ENCODE peak calls at places on chromosomes 13 and 19, in ten cellular contexts. L is CD8-positive, alpha-beta T cell; Q is ovary; H is right atrium auricular region; G is neural progenitor cell; K is cardiac muscle cell; N is CD8-positive, alpha-beta memory T cell; Z is osteoblast; R is psoas muscle; P is naive thymus-derived CD4-positive, alpha-beta T cell. V is an unnamed sample. For H3K9me3, the result is how much of the 10 kb centered on the place peaks cover.

GRCh38 chr13:79937311-79938243 is 403.3 kb downstream of the SPRY2 start:
- DNase-seq in L (no peak), Q (no peak), H (no peak), G (no peak), K (no peak), N (no peak), Z (no peak), R (no peak), P (no peak), V (no peak)

GRCh38 chr13:36673838-36674326 is at the start of gene SERTM1:
- DNase-seq in L (no peak), Q (peak), H (no peak), G (peak), K (peak), N (no peak), Z (no peak), R (no peak), P (no peak), V (peak)

GRCh38 chr19:632228-633067 is 889 bp downstream of the POLRMT start:
- DNase-seq in L (peak), Q (no peak), H (no peak), G (peak), K (peak), N (no peak), Z (peak), R (no peak), P (no peak), V (peak)

GRCh38 chr13:35599385-35599784 is 122.9 kb upstream of the MAB21L1 start:
- DNase-seq in L (no peak), Q (no peak), H (no peak), G (peak), K (peak), N (no peak), Z (no peak), R (no peak), P (no peak), V (no peak)

GRCh38 chr13:31282741-31283455 is 83.1 kb downstream of the B3GLCT start:
- DNase-seq in L (no peak), Q (no peak), H (no peak), G (no peak), K (peak), N (no peak), Z (no peak), R (no peak), P (no peak), V (no peak)

GRCh38 chr19:35347171-35347929 is at the start of gene FFAR1:
- DNase-seq in L (no peak), Q (peak), H (no peak), G (no peak), K (no peak), N (peak), Z (no peak), R (no peak), P (peak), V (peak)

GRCh38 chr13:26255717-26256277 is 1.9 kb downstream of the CDK8 start:
- DNase-seq in L (no peak), Q (no peak), H (no peak), G (no peak), K (peak), N (no peak), Z (no peak), R (no peak), P (no peak), V (no peak)

GRCh38 chr19:34306824-34307223 is 52.5 kb downstream of the GARRE1 start:
- DNase-seq in L (no peak), Q (no peak), H (no peak), G (no peak), K (no peak), N (no peak), Z (peak), R (no peak), P (no peak), V (no peak)

GRCh38 chr19:15091918-15092753 is 10.1 kb downstream of the OR1I1 start:
- DNase-seq in L (peak), Q (no peak), H (no peak), G (peak), K (peak), N (peak), Z (peak), R (no peak), P (no peak), V (peak)

GRCh38 chr19:11578342-11579142 is 1.1 kb upstream of the ACP5 start:
- DNase-seq in L (peak), Q (peak), H (no peak), G (peak), K (peak), N (peak), Z (peak), R (peak), P (no peak), V (no peak)

GRCh38 chr13:30618186-30618937 is 642 bp downstream of the USPL1 start:
- DNase-seq in L (peak), Q (peak), H (no peak), G (peak), K (no peak), N (no peak), Z (no peak), R (no peak), P (peak), V (no peak)

GRCh38 chr19:33778089-33778791 is 18.4 kb upstream of the KCTD15 start:
- DNase-seq in L (peak), Q (peak), H (peak), G (peak), K (peak), N (peak), Z (peak), R (peak), P (peak), V (peak)

GRCh38 chr13:29428310-29428991 is 167.0 kb downstream of the SLC7A1 start:
- DNase-seq in L (no peak), Q (peak), H (no peak), G (peak), K (peak), N (no peak), Z (no peak), R (no peak), P (no peak), V (no peak)

GRCh38 chr13:70206671-70207070 is 98.4 kb upstream of the KLHL1 start:
- DNase-seq in L (no peak), Q (no peak), H (no peak), G (no peak), K (no peak), N (no peak), Z (no peak), R (no peak), P (no peak), V (no peak)

GRCh38 chr19:42040031-42040430 is 30.0 kb downstream of the GRIK5 start:
- DNase-seq in L (no peak), Q (no peak), H (no peak), G (no peak), K (no peak), N (no peak), Z (no peak), R (no peak), P (no peak), V (no peak)

GRCh38 chr19:57825501-57825900 is 4.6 kb upstream of the ZNF587B start:
- DNase-seq in L (no peak), Q (no peak), H (no peak), G (no peak), K (peak), N (no peak), Z (peak), R (no peak), P (no peak), V (no peak)

GRCh38 chr19:34972163-34972705 is 8.2 kb upstream of the ZNF792 start:
- DNase-seq in L (peak), Q (no peak), H (peak), G (no peak), K (no peak), N (no peak), Z (no peak), R (no peak), P (no peak), V (no peak)

GRCh38 chr13:28046981-28047380 is 53.4 kb downstream of the FLT3 start:
- DNase-seq in L (no peak), Q (no peak), H (no peak), G (no peak), K (no peak), N (no peak), Z (no peak), R (no peak), P (no peak), V (no peak)

DNA sequence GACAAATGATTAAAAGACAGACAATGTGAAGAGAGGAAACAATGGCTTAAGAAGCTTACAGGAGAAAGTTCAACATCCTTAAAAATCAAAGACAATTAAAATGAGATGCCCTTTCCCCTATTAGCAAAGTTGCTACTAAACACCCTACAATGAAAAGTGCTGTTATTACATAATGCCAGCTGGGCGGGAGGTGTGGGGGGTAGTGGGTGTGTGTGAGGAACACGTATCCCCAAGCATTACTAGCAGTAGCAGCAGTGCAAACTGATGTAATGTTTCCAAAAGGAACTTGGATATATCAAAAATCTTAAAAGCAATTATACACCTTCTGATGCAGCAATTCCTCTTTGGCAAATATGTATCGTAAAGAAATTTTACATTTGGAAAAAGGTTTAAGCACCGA is 70.9 kb downstream of the PEG3 start:
- DNase-seq in L (no peak), Q (no peak), H (no peak), G (no peak), K (no peak), N (no peak), Z (no peak), R (no peak), P (no peak), V (no peak)
- H3K9me3 ChIP-seq in L (under half), Q (under half), H (under half), G (under half), K (under half), N (under half), Z (under half), R (under half), P (under half), V (under half)

GRCh38 chr13:67635754-67636153 is 405.6 kb upstream of the PCDH9 start:
- DNase-seq in L (no peak), Q (no peak), H (no peak), G (no peak), K (no peak), N (no peak), Z (no peak), R (no peak), P (no peak), V (no peak)
- H3K4me3 ChIP-seq in L (no peak), Q (no peak), H (no peak), G (no peak), K (no peak), N (no peak), Z (no peak), R (no peak), P (no peak), V (no peak)

GRCh38 chr19:32067686-32068085 is 277.7 kb upstream of the ZNF507 start:
- DNase-seq in L (no peak), Q (no peak), H (no peak), G (peak), K (no peak), N (no peak), Z (no peak), R (no peak), P (no peak), V (no peak)

GRCh38 chr19:32063601-32064000 is 281.8 kb upstream of the ZNF507 start:
- DNase-seq in L (no peak), Q (no peak), H (no peak), G (no peak), K (no peak), N (no peak), Z (no peak), R (no peak), P (no peak), V (no peak)

GRCh38 chr19:32070101-32070500 is 275.3 kb upstream of the ZNF507 start:
- DNase-seq in L (no peak), Q (no peak), H (no peak), G (no peak), K (no peak), N (no peak), Z (no peak), R (no peak), P (no peak), V (no peak)

GRCh38 chr19:32068805-32069204 is 276.6 kb upstream of the ZNF507 start:
- DNase-seq in L (no peak), Q (no peak), H (no peak), G (no peak), K (no peak), N (no peak), Z (no peak), R (no peak), P (no peak), V (no peak)

DNA sequence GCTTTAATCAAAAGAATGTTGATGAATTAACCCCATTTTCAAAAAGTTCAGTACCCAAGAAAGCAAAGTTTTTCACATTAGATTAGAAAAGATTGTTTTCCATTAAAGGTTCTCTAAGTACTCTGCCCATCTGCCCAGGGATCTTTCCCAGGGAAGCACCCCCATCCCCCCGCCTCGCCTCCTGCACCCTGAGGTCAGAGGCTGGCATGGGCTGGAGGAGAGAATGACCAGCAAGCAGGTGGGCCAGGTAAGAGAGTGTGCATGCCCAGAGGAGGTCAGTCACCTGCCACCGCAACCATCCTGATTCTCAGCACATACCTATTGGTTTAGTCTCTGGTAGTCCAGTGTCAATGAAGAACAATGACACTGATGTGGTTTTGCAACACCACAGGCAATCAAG is 279.4 kb upstream of the ZNF507 start:
- DNase-seq in L (no peak), Q (no peak), H (no peak), G (no peak), K (no peak), N (no peak), Z (no peak), R (no peak), P (no peak), V (no peak)
- H3K9me3 ChIP-seq in L (under half), Q (under half), H (under half), G (under half), K (under half), N (under half), Z (under half), R (under half), P (under half), V (under half)

GRCh38 chr13:110106726-110107125 is 200.2 kb downstream of the COL4A1 start:
- DNase-seq in L (no peak), Q (no peak), H (no peak), G (no peak), K (peak), N (no peak), Z (no peak), R (no peak), P (no peak), V (peak)
- H3K4me3 ChIP-seq in L (no peak), Q (no peak), H (no peak), G (no peak), K (no peak), N (no peak), Z (no peak), R (no peak), P (no peak), V (no peak)

GRCh38 chr19:46935066-46935663 is 74.4 kb downstream of the ARHGAP35 start:
- DNase-seq in L (no peak), Q (no peak), H (no peak), G (no peak), K (no peak), N (peak), Z (no peak), R (no peak), P (no peak), V (no peak)

GRCh38 chr19:46928951-46929350 is 68.2 kb downstream of the ARHGAP35 start:
- DNase-seq in L (no peak), Q (no peak), H (no peak), G (no peak), K (no peak), N (no peak), Z (no peak), R (no peak), P (no peak), V (no peak)

GRCh38 chr19:46931197-46931596 is 70.4 kb downstream of the ARHGAP35 start:
- DNase-seq in L (no peak), Q (no peak), H (no peak), G (no peak), K (no peak), N (no peak), Z (no peak), R (no peak), P (no peak), V (no peak)

GRCh38 chr19:46927893-46928292 is 67.1 kb downstream of the ARHGAP35 start:
- DNase-seq in L (no peak), Q (no peak), H (no peak), G (no peak), K (no peak), N (no peak), Z (no peak), R (no peak), P (no peak), V (no peak)

GRCh38 chr19:46932346-46932745 is 71.5 kb downstream of the ARHGAP35 start:
- DNase-seq in L (no peak), Q (no peak), H (no peak), G (no peak), K (peak), N (no peak), Z (peak), R (no peak), P (no peak), V (no peak)
- H3K9me3 ChIP-seq in L (under half), Q (under half), H (under half), G (under half), K (under half), N (under half), Z (under half), R (under half), P (under half), V (under half)

GRCh38 chr19:17348700-17349099 is 11.3 kb downstream of the GTPBP3 start:
- DNase-seq in L (no peak), Q (peak), H (peak), G (peak), K (peak), N (no peak), Z (peak), R (peak), P (no peak), V (peak)
- H3K4me3 ChIP-seq in L (no peak), Q (no peak), H (no peak), G (peak), K (no peak), N (no peak), Z (peak), R (no peak), P (no peak), V (no peak)

DNA sequence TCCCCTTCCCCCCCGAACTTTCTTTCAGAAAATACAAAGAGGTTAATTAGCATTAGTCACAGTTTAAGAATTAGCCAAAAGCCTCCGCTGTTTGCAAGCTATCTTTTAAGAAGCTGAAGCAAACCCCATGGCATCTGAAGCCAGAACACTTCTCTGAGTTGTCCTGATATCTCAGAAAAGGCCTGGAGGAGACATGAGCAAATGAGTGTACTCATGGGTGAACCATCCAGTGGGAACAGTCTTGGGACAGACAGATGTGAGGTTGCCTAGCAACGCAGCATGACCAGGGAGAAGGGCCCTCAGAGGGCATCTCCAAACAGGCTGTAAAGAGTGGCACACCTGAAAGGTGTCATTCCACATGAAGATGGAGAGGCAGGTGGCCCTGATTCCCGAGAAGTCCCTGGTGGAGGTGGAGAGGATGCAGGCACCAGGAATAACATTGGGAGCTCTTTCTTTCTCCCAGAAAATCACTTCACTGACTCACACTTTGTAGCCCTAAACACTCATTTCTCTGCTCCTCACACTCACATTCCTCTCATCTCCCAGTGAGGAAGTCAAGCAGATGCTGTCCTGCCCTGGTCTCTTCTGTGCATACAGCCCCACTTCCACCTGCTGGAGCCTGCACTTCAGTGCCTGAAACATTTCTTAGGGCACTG is 87.0 kb upstream of the TSHZ3 start:
- DNase-seq in L (no peak), Q (no peak), H (peak), G (no peak), K (peak), N (no peak), Z (peak), R (no peak), P (no peak), V (no peak)
- H3K9me3 ChIP-seq in L (under half), Q (under half), H (under half), G (under half), K (under half), N (under half), Z (under half), R (under half), P (under half), V (under half)

GRCh38 chr13:20769091-20769490 is 4.7 kb downstream of the EEF1AKMT1 start:
- DNase-seq in L (no peak), Q (no peak), H (no peak), G (no peak), K (peak), N (no peak), Z (no peak), R (no peak), P (no peak), V (no peak)

GRCh38 chr13:20767309-20767943 is 6.3 kb downstream of the EEF1AKMT1 start:
- DNase-seq in L (no peak), Q (no peak), H (no peak), G (no peak), K (no peak), N (no peak), Z (no peak), R (no peak), P (no peak), V (no peak)

GRCh38 chr13:20772401-20773131 is 1.2 kb downstream of the EEF1AKMT1 start:
- DNase-seq in L (no peak), Q (no peak), H (no peak), G (no peak), K (peak), N (peak), Z (no peak), R (no peak), P (no peak), V (no peak)

GRCh38 chr13:20773194-20774080 is at the start of gene EEF1AKMT1:
- DNase-seq in L (peak), Q (peak), H (peak), G (peak), K (peak), N (peak), Z (peak), R (peak), P (peak), V (peak)

DNA sequence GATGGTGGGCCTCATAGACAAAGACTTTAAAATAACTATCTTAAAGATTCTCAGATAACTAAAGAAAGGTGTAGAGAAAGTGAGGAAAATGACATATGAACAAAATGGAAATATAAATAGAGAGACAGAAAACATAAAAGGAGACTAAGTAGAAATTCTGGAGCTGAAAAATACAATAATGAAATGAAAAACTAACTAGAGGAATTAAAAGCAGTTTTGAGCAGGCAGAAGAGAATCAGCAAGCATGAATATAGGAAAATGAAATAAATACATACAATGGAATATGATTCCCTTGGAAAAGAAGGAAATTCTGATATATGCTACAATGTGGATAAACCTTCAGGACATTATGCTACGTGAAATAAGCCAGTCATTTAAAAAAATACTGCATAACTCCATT is 3.9 kb downstream of the EEF1AKMT1 start:
- DNase-seq in L (no peak), Q (no peak), H (no peak), G (no peak), K (no peak), N (no peak), Z (no peak), R (no peak), P (no peak), V (no peak)
- H3K4me3 ChIP-seq in L (no peak), Q (no peak), H (no peak), G (no peak), K (no peak), N (no peak), Z (no peak), R (no peak), P (no peak), V (no peak)

DNA sequence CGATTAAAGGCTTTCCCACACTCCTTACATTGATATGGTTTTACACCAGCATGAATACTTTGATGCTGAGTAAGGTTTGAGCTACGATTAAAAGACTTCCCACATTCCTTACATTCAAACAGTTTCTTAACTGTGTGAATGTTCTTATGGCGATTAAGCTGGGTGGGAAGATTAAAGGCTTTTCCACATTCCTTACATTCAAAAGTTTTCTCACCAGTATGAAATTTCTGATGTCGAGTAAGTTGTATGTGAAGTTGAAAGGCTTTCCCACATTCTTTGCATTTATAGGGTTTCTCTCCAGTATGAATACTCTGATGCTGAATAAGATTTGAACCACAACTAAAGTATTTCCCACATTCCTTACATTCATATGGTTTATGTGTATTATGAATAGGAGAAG is 20.0 kb downstream of the ZNF780B start:
- DNase-seq in L (no peak), Q (no peak), H (no peak), G (no peak), K (no peak), N (no peak), Z (no peak), R (no peak), P (no peak), V (no peak)
- H3K9me3 ChIP-seq in L (under half), Q (under half), H (half or more), G (under half), K (under half), N (under half), Z (under half), R (half or more), P (under half), V (under half)

V was measured in adrenal gland.